ENCODE peak calls at places on chromosome 17, in nine cellular contexts. One of them, this sample, is unnamed.

GRCh38 chr17:3792481-3792880 is 8.5 kb downstream of the ITGAE start:
- DNase-seq in BJ: no peak
- DNase-seq in foreskin keratinocyte: no peak
- DNase-seq in transverse colon: no peak
- DNase-seq in hepatic stellate cell: no peak
- DNase-seq in neuronal stem cell: no peak
- DNase-seq in C1 segment of cervical spinal cord: peak
- DNase-seq in A549: no peak
- DNase-seq in H54: no peak
- DNase-seq in this sample: no peak

GRCh38 chr17:73118876-73119485 is 26.5 kb upstream of the SLC39A11 start:
- DNase-seq in A549: no peak
- DNase-seq in neuronal stem cell: no peak
- DNase-seq in transverse colon: no peak
- DNase-seq in H54: no peak
- DNase-seq in C1 segment of cervical spinal cord: no peak
- DNase-seq in BJ: no peak
- DNase-seq in foreskin keratinocyte: no peak
- DNase-seq in hepatic stellate cell: no peak
- DNase-seq in this sample: no peak

GRCh38 chr17:2058521-2059124 is 3.7 kb downstream of the HIC1 start:
- DNase-seq in hepatic stellate cell: peak
- DNase-seq in neuronal stem cell: no peak
- DNase-seq in H54: peak
- DNase-seq in C1 segment of cervical spinal cord: peak
- DNase-seq in transverse colon: peak
- DNase-seq in BJ: no peak
- DNase-seq in A549: peak
- DNase-seq in foreskin keratinocyte: no peak
- DNase-seq in this sample: peak

GRCh38 chr17:63881935-63882601 is at the start of gene GH2:
- DNase-seq in C1 segment of cervical spinal cord: no peak
- DNase-seq in BJ: no peak
- DNase-seq in neuronal stem cell: peak
- DNase-seq in transverse colon: peak
- DNase-seq in A549: peak
- DNase-seq in H54: peak
- DNase-seq in hepatic stellate cell: peak
- DNase-seq in foreskin keratinocyte: peak
- DNase-seq in this sample: peak

GRCh38 chr17:1452836-1453235 is 3.2 kb downstream of the CRK start:
- DNase-seq in A549: no peak
- DNase-seq in hepatic stellate cell: no peak
- DNase-seq in foreskin keratinocyte: no peak
- DNase-seq in H54: no peak
- DNase-seq in C1 segment of cervical spinal cord: no peak
- DNase-seq in BJ: no peak
- DNase-seq in transverse colon: no peak
- DNase-seq in neuronal stem cell: no peak
- DNase-seq in this sample: no peak

GRCh38 chr17:78901806-78902205 is 1.2 kb downstream of the CEP295NL start:
- DNase-seq in foreskin keratinocyte: no peak
- DNase-seq in C1 segment of cervical spinal cord: no peak
- DNase-seq in BJ: no peak
- DNase-seq in A549: no peak
- DNase-seq in H54: no peak
- DNase-seq in neuronal stem cell: no peak
- DNase-seq in hepatic stellate cell: no peak
- DNase-seq in transverse colon: no peak
- DNase-seq in this sample: no peak

GRCh38 chr17:57032343-57032742 is 52.7 kb upstream of the AKAP1 start:
- DNase-seq in hepatic stellate cell: no peak
- DNase-seq in BJ: no peak
- DNase-seq in foreskin keratinocyte: no peak
- DNase-seq in transverse colon: peak
- DNase-seq in A549: no peak
- DNase-seq in C1 segment of cervical spinal cord: no peak
- DNase-seq in H54: no peak
- DNase-seq in neuronal stem cell: no peak
- DNase-seq in this sample: no peak

GRCh38 chr17:78722101-78722761 is 59.8 kb downstream of the CYTH1 start:
- DNase-seq in BJ: no peak
- DNase-seq in H54: no peak
- DNase-seq in foreskin keratinocyte: no peak
- DNase-seq in A549: no peak
- DNase-seq in hepatic stellate cell: no peak
- DNase-seq in transverse colon: peak
- DNase-seq in C1 segment of cervical spinal cord: peak
- DNase-seq in neuronal stem cell: no peak
- DNase-seq in this sample: no peak

GRCh38 chr17:7910281-7910680 is 5.8 kb downstream of the RNF227 start:
- DNase-seq in BJ: no peak
- DNase-seq in H54: no peak
- DNase-seq in A549: no peak
- DNase-seq in neuronal stem cell: no peak
- DNase-seq in C1 segment of cervical spinal cord: no peak
- DNase-seq in foreskin keratinocyte: no peak
- DNase-seq in hepatic stellate cell: no peak
- DNase-seq in transverse colon: no peak
- DNase-seq in this sample: no peak

GRCh38 chr17:3843935-3844516 is 2.0 kb downstream of the NCBP3 start:
- DNase-seq in neuronal stem cell: no peak
- DNase-seq in A549: peak
- DNase-seq in hepatic stellate cell: peak
- DNase-seq in BJ: no peak
- DNase-seq in C1 segment of cervical spinal cord: no peak
- DNase-seq in H54: peak
- DNase-seq in foreskin keratinocyte: peak
- DNase-seq in transverse colon: peak
- DNase-seq in this sample: peak

GRCh38 chr17:6695565-6695964 is 17.6 kb downstream of the SLC13A5 start:
- DNase-seq in H54: no peak
- DNase-seq in BJ: no peak
- DNase-seq in neuronal stem cell: no peak
- DNase-seq in C1 segment of cervical spinal cord: no peak
- DNase-seq in transverse colon: no peak
- DNase-seq in hepatic stellate cell: no peak
- DNase-seq in A549: no peak
- DNase-seq in foreskin keratinocyte: no peak
- DNase-seq in this sample: no peak

GRCh38 chr17:15951368-15952047 is 6.6 kb downstream of the ADORA2B start:
- DNase-seq in A549: no peak
- DNase-seq in transverse colon: no peak
- DNase-seq in C1 segment of cervical spinal cord: no peak
- DNase-seq in foreskin keratinocyte: no peak
- DNase-seq in H54: no peak
- DNase-seq in BJ: no peak
- DNase-seq in hepatic stellate cell: no peak
- DNase-seq in neuronal stem cell: no peak
- DNase-seq in this sample: no peak

GRCh38 chr17:8360751-8361150 is 15.8 kb downstream of the KRABD2 start:
- DNase-seq in hepatic stellate cell: no peak
- DNase-seq in BJ: no peak
- DNase-seq in transverse colon: no peak
- DNase-seq in A549: no peak
- DNase-seq in H54: no peak
- DNase-seq in C1 segment of cervical spinal cord: no peak
- DNase-seq in foreskin keratinocyte: no peak
- DNase-seq in neuronal stem cell: no peak
- DNase-seq in this sample: no peak

GRCh38 chr17:41624208-41625101 is at the start of gene KRT17:
- DNase-seq in hepatic stellate cell: no peak
- DNase-seq in neuronal stem cell: no peak
- DNase-seq in A549: no peak
- DNase-seq in H54: no peak
- DNase-seq in transverse colon: no peak
- DNase-seq in BJ: no peak
- DNase-seq in foreskin keratinocyte: peak
- DNase-seq in C1 segment of cervical spinal cord: no peak
- DNase-seq in this sample: no peak

GRCh38 chr17:81419886-81420768 is 24.9 kb downstream of the BAHCC1 start:
- DNase-seq in BJ: no peak
- DNase-seq in H54: no peak
- DNase-seq in C1 segment of cervical spinal cord: peak
- DNase-seq in hepatic stellate cell: no peak
- DNase-seq in transverse colon: no peak
- DNase-seq in foreskin keratinocyte: no peak
- DNase-seq in A549: no peak
- DNase-seq in neuronal stem cell: no peak
- DNase-seq in this sample: no peak

GRCh38 chr17:75501378-75502071 is 13.8 kb downstream of the CASKIN2 start:
- DNase-seq in C1 segment of cervical spinal cord: peak
- DNase-seq in A549: no peak
- DNase-seq in hepatic stellate cell: no peak
- DNase-seq in foreskin keratinocyte: no peak
- DNase-seq in transverse colon: no peak
- DNase-seq in BJ: no peak
- DNase-seq in neuronal stem cell: no peak
- DNase-seq in H54: no peak
- DNase-seq in this sample: no peak

GRCh38 chr17:21815352-21816063 is 123.2 kb downstream of the KCNJ18 start:
- DNase-seq in H54: no peak
- DNase-seq in transverse colon: no peak
- DNase-seq in C1 segment of cervical spinal cord: no peak
- DNase-seq in A549: peak
- DNase-seq in hepatic stellate cell: no peak
- DNase-seq in foreskin keratinocyte: no peak
- DNase-seq in neuronal stem cell: no peak
- DNase-seq in BJ: no peak
- DNase-seq in this sample: no peak

GRCh38 chr17:44350733-44351226 is 5.7 kb downstream of the GRN start:
- DNase-seq in neuronal stem cell: peak
- DNase-seq in foreskin keratinocyte: no peak
- DNase-seq in H54: peak
- DNase-seq in transverse colon: peak
- DNase-seq in hepatic stellate cell: peak
- DNase-seq in C1 segment of cervical spinal cord: peak
- DNase-seq in BJ: no peak
- DNase-seq in A549: peak
- DNase-seq in this sample: peak

GRCh38 chr17:45225051-45225700 is 3.5 kb downstream of the FMNL1 start:
- DNase-seq in transverse colon: no peak
- DNase-seq in H54: peak
- DNase-seq in foreskin keratinocyte: no peak
- DNase-seq in BJ: no peak
- DNase-seq in A549: no peak
- DNase-seq in neuronal stem cell: no peak
- DNase-seq in C1 segment of cervical spinal cord: no peak
- DNase-seq in hepatic stellate cell: no peak
- DNase-seq in this sample: no peak

GRCh38 chr17:66764559-66764958 is 70.4 kb upstream of the CACNG5 start:
- DNase-seq in foreskin keratinocyte: no peak
- DNase-seq in H54: no peak
- DNase-seq in C1 segment of cervical spinal cord: no peak
- DNase-seq in hepatic stellate cell: no peak
- DNase-seq in A549: no peak
- DNase-seq in transverse colon: no peak
- DNase-seq in BJ: no peak
- DNase-seq in neuronal stem cell: no peak
- DNase-seq in this sample: peak

GRCh38 chr17:78154903-78155811 is 9.0 kb downstream of the C17orf99 start:
- DNase-seq in H54: no peak
- DNase-seq in A549: no peak
- DNase-seq in hepatic stellate cell: no peak
- DNase-seq in neuronal stem cell: no peak
- DNase-seq in foreskin keratinocyte: peak
- DNase-seq in C1 segment of cervical spinal cord: no peak
- DNase-seq in transverse colon: peak
- DNase-seq in BJ: no peak
- DNase-seq in this sample: no peak

GRCh38 chr17:64470676-64471075 is 21.8 kb downstream of the MILR1 start:
- DNase-seq in hepatic stellate cell: no peak
- DNase-seq in BJ: no peak
- DNase-seq in transverse colon: no peak
- DNase-seq in neuronal stem cell: peak
- DNase-seq in H54: no peak
- DNase-seq in foreskin keratinocyte: no peak
- DNase-seq in C1 segment of cervical spinal cord: no peak
- DNase-seq in A549: no peak
- DNase-seq in this sample: no peak

GRCh38 chr17:81635973-81636504 is 873 bp downstream of the NPLOC4 start:
- DNase-seq in BJ: no peak
- DNase-seq in neuronal stem cell: no peak
- DNase-seq in hepatic stellate cell: no peak
- DNase-seq in foreskin keratinocyte: no peak
- DNase-seq in A549: no peak
- DNase-seq in transverse colon: no peak
- DNase-seq in C1 segment of cervical spinal cord: no peak
- DNase-seq in H54: peak
- DNase-seq in this sample: no peak

GRCh38 chr17:79473111-79473835 is 137.6 kb downstream of the RBFOX3 start:
- DNase-seq in neuronal stem cell: no peak
- DNase-seq in foreskin keratinocyte: no peak
- DNase-seq in transverse colon: no peak
- DNase-seq in H54: no peak
- DNase-seq in BJ: no peak
- DNase-seq in hepatic stellate cell: no peak
- DNase-seq in C1 segment of cervical spinal cord: no peak
- DNase-seq in A549: peak
- DNase-seq in this sample: no peak

GRCh38 chr17:42674755-42675347 is 1.9 kb downstream of the PLEKHH3 start:
- DNase-seq in neuronal stem cell: no peak
- DNase-seq in hepatic stellate cell: no peak
- DNase-seq in foreskin keratinocyte: no peak
- DNase-seq in H54: no peak
- DNase-seq in A549: no peak
- DNase-seq in transverse colon: peak
- DNase-seq in C1 segment of cervical spinal cord: no peak
- DNase-seq in BJ: no peak
- DNase-seq in this sample: peak

GRCh38 chr17:39222866-39223834 is 2.6 kb downstream of the STAC2 start:
- DNase-seq in foreskin keratinocyte: no peak
- DNase-seq in A549: no peak
- DNase-seq in neuronal stem cell: no peak
- DNase-seq in H54: no peak
- DNase-seq in transverse colon: no peak
- DNase-seq in hepatic stellate cell: no peak
- DNase-seq in BJ: no peak
- DNase-seq in C1 segment of cervical spinal cord: no peak
- DNase-seq in this sample: no peak

This sample was measured in HAP-1.